ENCODE peak calls at places on chromosomes 7 and 10, in five cellular contexts. D is naive B cell; R is globus pallidus; H is effector CD4-positive, alpha-beta T cell; L is activated CD8-positive, alpha-beta memory T cell treated with anti-CD3 and anti-CD28 coated beads for 24 hours. Y is an unnamed sample.

GRCh38 chr7:7516156-7516555 is 19.5 kb downstream of the COL28A1 start:
- DNase-seq in D (no peak), L (no peak), R (no peak), H (no peak), Y (no peak)

GRCh38 chr10:128437786-128438350 is 311.6 kb upstream of the MKI67 start:
- DNase-seq in H (no peak), D (no peak), R (no peak), L (no peak), Y (no peak)

GRCh38 chr10:114356786-114357588 is 47.3 kb downstream of the AFAP1L2 start:
- DNase-seq in R (no peak), L (no peak), H (no peak), D (no peak), Y (no peak)

GRCh38 chr10:44295619-44296222 is 89.2 kb downstream of the CXCL12 start:
- DNase-seq in D (no peak), R (peak; percentile 57), H (no peak), L (no peak), Y (no peak)

GRCh38 chr7:44244282-44244681 is 43.5 kb downstream of the YKT6 start:
- DNase-seq in H (no peak), D (peak; percentile 15), R (no peak), L (peak; percentile 75), Y (no peak)

GRCh38 chr7:80597875-80598274 is 40.6 kb upstream of the CD36 start:
- DNase-seq in L (no peak), R (no peak), H (no peak), D (no peak), Y (no peak)

GRCh38 chr10:104447331-104447730 is 93.7 kb downstream of the CFAP58 start:
- DNase-seq in R (no peak), L (no peak), D (no peak), H (no peak), Y (no peak)

GRCh38 chr10:46553238-46554049 is 3.0 kb downstream of the GPRIN2 start:
- DNase-seq in R (no peak), H (no peak), L (peak; percentile 56), D (no peak), Y (no peak)

GRCh38 chr7:28725045-28725630 is 233.0 kb downstream of the TRIL start:
- DNase-seq in R (no peak), H (no peak), D (no peak), L (no peak), Y (no peak)

GRCh38 chr10:48251525-48252353 is 22.8 kb downstream of the FRMPD2 start:
- DNase-seq in R (no peak), L (peak; percentile 19), H (no peak), D (no peak), Y (no peak)

GRCh38 chr7:12162420-12163113 is 48.5 kb upstream of the TMEM106B start:
- DNase-seq in H (no peak), L (no peak), D (no peak), R (no peak), Y (no peak)

GRCh38 chr10:773562-774161 is 84.2 kb upstream of the DIP2C start:
- DNase-seq in L (no peak), D (no peak), H (no peak), R (no peak), Y (no peak)

GRCh38 chr7:2882111-2882510 is 38.0 kb upstream of the GNA12 start:
- DNase-seq in R (no peak), L (no peak), D (no peak), H (no peak), Y (no peak)

GRCh38 chr10:60517805-60518204 is 128.1 kb upstream of the ANK3 start:
- DNase-seq in R (no peak), H (no peak), D (no peak), L (no peak), Y (no peak)

GRCh38 chr10:114239117-114239993 is at the start of gene VWA2:
- DNase-seq in R (no peak), D (peak; percentile 28), H (no peak), L (peak; percentile 71), Y (peak; percentile 46)

GRCh38 chr7:47887016-47887640 is 61.1 kb downstream of the PKD1L1 start:
- DNase-seq in L (no peak), D (no peak), H (no peak), R (peak; percentile 24), Y (no peak)

GRCh38 chr7:116075351-116076145 is 45.0 kb upstream of the TFEC start:
- DNase-seq in L (no peak), H (no peak), R (no peak), D (no peak), Y (no peak)

GRCh38 chr10:112913661-112914287 is 36.3 kb upstream of the TCF7L2 start:
- DNase-seq in D (no peak), H (no peak), L (no peak), R (no peak), Y (no peak)

GRCh38 chr10:107072028-107072427 is 92.5 kb downstream of the SORCS1 start:
- DNase-seq in L (no peak), R (no peak), D (no peak), H (no peak), Y (no peak)

GRCh38 chr10:30873408-30873807 is 158.3 kb downstream of the ZNF438 start:
- DNase-seq in D (no peak), R (no peak), H (no peak), L (no peak), Y (no peak)

GRCh38 chr7:92695308-92696261 is 105.4 kb upstream of the FAM133B start:
- DNase-seq in R (peak; percentile 63), L (no peak), D (no peak), H (no peak), Y (no peak)

GRCh38 chr7:139118803-139119485 is 9.4 kb upstream of the ZC3HAV1 start:
- DNase-seq in H (no peak), L (no peak), D (peak; percentile 76), R (no peak), Y (peak; percentile 81)

GRCh38 chr10:125840955-125841354 is 17.6 kb downstream of the BCCIP start:
- DNase-seq in D (no peak), H (no peak), L (no peak), R (no peak), Y (no peak)

GRCh38 chr10:104630731-104631130 is 10.4 kb upstream of the SORCS3 start:
- DNase-seq in D (no peak), R (no peak), H (no peak), L (no peak), Y (no peak)

GRCh38 chr7:151665363-151665762 is 145.7 kb upstream of the RHEB start:
- DNase-seq in L (no peak), H (no peak), D (no peak), R (no peak), Y (no peak)

GRCh38 chr10:128178319-128178937 is 52.2 kb upstream of the MKI67 start:
- DNase-seq in D (peak; percentile 25), R (no peak), L (peak; percentile 68), H (peak; percentile 11), Y (peak; percentile 6)

GRCh38 chr7:116509982-116510579 is 10.5 kb downstream of the CAV2 start:
- DNase-seq in D (no peak), R (no peak), L (no peak), H (no peak), Y (no peak)

GRCh38 chr10:93384006-93384405 is 98.1 kb downstream of the MYOF start:
- DNase-seq in L (no peak), H (no peak), D (no peak), R (no peak), Y (no peak)

GRCh38 chr10:33559105-33559504 is 224.6 kb upstream of the NRP1 start:
- DNase-seq in L (no peak), D (no peak), R (no peak), H (no peak), Y (peak; percentile 24)

GRCh38 chr7:70492641-70493040 is 639.3 kb upstream of the GALNT17 start:
- DNase-seq in R (no peak), L (no peak), D (no peak), H (no peak), Y (no peak)

GRCh38 chr7:77246031-77246430 is 46.4 kb upstream of the FGL2 start:
- DNase-seq in D (no peak), L (no peak), R (no peak), H (no peak), Y (no peak)

GRCh38 chr7:105003875-105004510 is 10.0 kb upstream of the KMT2E start:
- DNase-seq in R (no peak), D (no peak), H (no peak), L (no peak), Y (no peak)

GRCh38 chr10:31346953-31347352 is 27.9 kb downstream of the ZEB1 start:
- DNase-seq in R (no peak), D (no peak), L (no peak), H (no peak), Y (no peak)

Y was measured in GM06990.